ENCODE peak calls at places on chromosomes 12 and 14, in six cellular contexts. L, D, G, K, C and W are unnamed samples.

GRCh38 chr12:19382111-19382526 is 57.2 kb upstream of the AEBP2 start:
- DNase-seq in D (no peak), K (no peak), L (peak; percentile 60), G (peak; percentile 61), C (no peak), W (no peak)

GRCh38 chr14:59482471-59483331 is 1.5 kb downstream of the L3HYPDH start:
- DNase-seq in D (no peak), C (peak; percentile 34), K (no peak), G (peak; percentile 93), L (no peak), W (peak; percentile 72)

GRCh38 chr14:34797747-34798583 is 77.2 kb downstream of the BAZ1A start:
- DNase-seq in L (peak; percentile 5), K (no peak), C (no peak), D (no peak), G (no peak), W (no peak)

GRCh38 chr14:95123895-95124579 is 33.3 kb downstream of the DICER1 start:
- DNase-seq in C (no peak), G (no peak), K (no peak), L (no peak), D (no peak), W (no peak)

GRCh38 chr12:66964629-66965028 is 285.8 kb upstream of the GRIP1 start:
- DNase-seq in L (peak; percentile 52), C (no peak), K (no peak), G (no peak), D (no peak), W (no peak)

GRCh38 chr14:71803539-71804260 is 128.5 kb upstream of the RGS6 start:
- DNase-seq in C (no peak), L (no peak), G (peak; percentile 26), K (no peak), D (no peak), W (no peak)

GRCh38 chr12:64521838-64522237 is 69.9 kb downstream of the TBK1 start:
- DNase-seq in L (no peak), G (no peak), C (no peak), K (no peak), D (no peak), W (no peak)

GRCh38 chr14:99038401-99038800 is 233.6 kb downstream of the BCL11B start:
- DNase-seq in K (no peak), D (no peak), G (no peak), C (no peak), L (no peak), W (no peak)

GRCh38 chr14:50039734-50040400 is 76.5 kb downstream of the VCPKMT start:
- DNase-seq in K (no peak), G (no peak), C (no peak), D (no peak), L (peak; percentile 40), W (no peak)

GRCh38 chr14:95314609-95315008 is 5.1 kb downstream of the CLMN start:
- DNase-seq in L (peak; percentile 73), C (no peak), K (no peak), G (peak; percentile 19), D (no peak), W (no peak)

GRCh38 chr14:38255408-38255672 is 553 bp downstream of the CLEC14A start:
- DNase-seq in G (no peak), D (no peak), C (peak; percentile 18), L (peak; percentile 24), K (no peak), W (no peak)

GRCh38 chr12:12748051-12748450 is 30.9 kb downstream of the CDKN1B start:
- DNase-seq in G (no peak), L (no peak), K (no peak), C (no peak), D (no peak), W (peak; percentile 49)

GRCh38 chr12:24109381-24110039 is 160.0 kb upstream of the SOX5 start:
- DNase-seq in C (no peak), L (no peak), D (no peak), K (peak; percentile 14), G (no peak), W (peak; percentile 28)

GRCh38 chr12:42705863-42706262 is 116.3 kb upstream of the PRICKLE1 start:
- DNase-seq in G (peak; percentile 85), L (no peak), C (no peak), D (peak; percentile 71), K (no peak), W (no peak)

GRCh38 chr14:90605430-90605829 is 208.6 kb downstream of the CALM1 start:
- DNase-seq in C (no peak), L (no peak), G (no peak), K (no peak), D (no peak), W (no peak)

GRCh38 chr14:97025722-97026121 is 228.5 kb downstream of the VRK1 start:
- DNase-seq in K (no peak), G (no peak), L (no peak), D (no peak), C (no peak), W (no peak)

GRCh38 chr12:115623764-115624334 is 653.6 kb downstream of the MED13L start:
- DNase-seq in G (no peak), D (no peak), C (no peak), K (no peak), L (no peak), W (no peak)

GRCh38 chr12:110661337-110661972 is 27.5 kb downstream of the HVCN1 start:
- DNase-seq in C (no peak), D (peak; percentile 61), L (peak; percentile 76), K (no peak), G (no peak), W (no peak)

GRCh38 chr14:95733212-95733611 is 19.3 kb upstream of the TCL1A start:
- DNase-seq in L (no peak), G (no peak), D (no peak), K (no peak), C (no peak), W (no peak)

GRCh38 chr14:38171197-38171596 is 36.5 kb upstream of the SSTR1 start:
- DNase-seq in C (peak; percentile 98), D (no peak), G (peak; percentile 19), L (no peak), K (no peak), W (no peak)

GRCh38 chr12:26434299-26434915 is 239.0 kb downstream of the SSPN start:
- DNase-seq in D (no peak), K (peak; percentile 67), C (peak; percentile 51), L (peak; percentile 7), G (peak; percentile 43), W (peak; percentile 51)

GRCh38 chr14:75848337-75848736 is 133.5 kb downstream of the TGFB3 start:
- DNase-seq in G (no peak), L (no peak), C (no peak), K (no peak), D (no peak), W (no peak)